ENCODE peak calls at places on chromosomes 13 and 19, in four cellular contexts. W is mesendoderm, A is H1, E is IMR-90. R is an unnamed sample. For H3K4me1, the result is how much of the 10 kb centered on the place peaks cover.

GRCh38 chr19:9881720-9882119 is 46.6 kb downstream of the PIN1 start:
- DNase-seq in W (no peak), A (no peak), E (no peak), R (no peak)

GRCh38 chr13:79196366-79196765 is 209.7 kb downstream of the RBM26 start:
- DNase-seq in W (no peak), A (no peak), E (no peak), R (no peak)

GRCh38 chr19:917323-918151 is at the start of gene KISS1R:
- DNase-seq in W (peak), A (peak), E (peak), R (peak)

GRCh38 chr19:46021531-46022041 is 1.3 kb downstream of the PGLYRP1 start:
- DNase-seq in W (peak), A (no peak), E (no peak), R (peak)

GRCh38 chr19:12751635-12752034 is at the start of gene BEST2:
- DNase-seq in W (no peak), A (peak), E (no peak), R (peak)

GRCh38 chr19:14450168-14450874 is 17.2 kb downstream of the PKN1 start:
- DNase-seq in W (peak), A (peak), E (no peak), R (peak)

GRCh38 chr19:14434543-14435319 is 1.6 kb downstream of the PKN1 start:
- DNase-seq in W (no peak), A (no peak), E (peak), R (no peak)

GRCh38 chr13:113378825-113379224 is 14.9 kb upstream of the GRTP1 start:
- DNase-seq in W (no peak), A (no peak), E (no peak), R (no peak)

GRCh38 chr13:29507356-29507755 is 88.1 kb downstream of the SLC7A1 start:
- DNase-seq in W (no peak), A (no peak), E (no peak), R (no peak)

GRCh38 chr19:58033741-58034475 is at the start of gene ZSCAN1:
- DNase-seq in W (peak), A (peak), E (peak), R (peak)

GRCh38 chr19:49556412-49557398 is 23.7 kb downstream of the NOSIP start:
- DNase-seq in W (peak), A (peak), E (no peak), R (peak)

GRCh38 chr13:31049833-31050232 is 111.9 kb downstream of the HSPH1 start:
- DNase-seq in W (no peak), A (no peak), E (no peak), R (no peak)

GRCh38 chr13:24274452-24274971 is 34.9 kb upstream of the C1QTNF9 start:
- DNase-seq in W (no peak), A (no peak), E (peak), R (no peak)

GRCh38 chr13:102097708-102098107 is 304.1 kb downstream of the FGF14 start:
- DNase-seq in W (peak), A (no peak), E (no peak), R (no peak)

GRCh38 chr19:34595683-34596082 is 81.3 kb downstream of the SCGB2B2 start:
- DNase-seq in W (no peak), A (no peak), E (no peak), R (no peak)

GRCh38 chr13:39760521-39760920 is 105.1 kb downstream of the COG6 start:
- DNase-seq in W (no peak), A (no peak), E (no peak), R (no peak)

GRCh38 chr13:114102521-114103288 is 29.7 kb downstream of the RASA3 start:
- DNase-seq in W (no peak), A (no peak), E (no peak), R (no peak)

GRCh38 chr13:107866666-107867623 is 348.4 kb downstream of the LIG4 start:
- DNase-seq in W (peak), A (peak), E (peak), R (peak)

GRCh38 chr13:75368167-75368566 is 113.8 kb downstream of the TBC1D4 start:
- DNase-seq in W (no peak), A (no peak), E (peak), R (no peak)

GRCh38 chr13:42466609-42467008 is 107.3 kb upstream of the TNFSF11 start:
- DNase-seq in W (no peak), A (no peak), E (no peak), R (no peak)

GRCh38 chr13:41384749-41385503 is 72.4 kb upstream of the RGCC start:
- DNase-seq in W (peak), A (no peak), E (peak), R (no peak)

GRCh38 chr13:33017410-33017929 is 1.2 kb downstream of the KL start:
- DNase-seq in W (peak), A (no peak), E (peak), R (peak)

GRCh38 chr13:65783383-65783782 is 1446.8 kb downstream of the PCDH9 start:
- DNase-seq in W (no peak), A (no peak), E (no peak), R (no peak)

GRCh38 chr13:50400930-50401553 is 385.8 kb downstream of the KCNRG start:
- DNase-seq in W (no peak), A (no peak), E (peak), R (no peak)

GRCh38 chr13:104024416-104025170 is 958.4 kb upstream of the SLC10A2 start:
- DNase-seq in W (no peak), A (no peak), E (peak), R (no peak)

GRCh38 chr19:56109216-56109615 is 11.9 kb downstream of the ZNF787 start:
- DNase-seq in W (no peak), A (no peak), E (peak), R (no peak)

GRCh38 chr19:36213793-36214387 is 575 bp downstream of the ZNF565 start:
- DNase-seq in W (no peak), A (no peak), E (peak), R (no peak)

GRCh38 chr13:112756511-112756966 is 66.7 kb downstream of the ATP11A start:
- DNase-seq in W (no peak), A (no peak), E (no peak), R (no peak)

GRCh38 chr19:17867087-17867486 is 4.7 kb upstream of the SLC5A5 start:
- DNase-seq in W (no peak), A (peak), E (no peak), R (peak)

DNA sequence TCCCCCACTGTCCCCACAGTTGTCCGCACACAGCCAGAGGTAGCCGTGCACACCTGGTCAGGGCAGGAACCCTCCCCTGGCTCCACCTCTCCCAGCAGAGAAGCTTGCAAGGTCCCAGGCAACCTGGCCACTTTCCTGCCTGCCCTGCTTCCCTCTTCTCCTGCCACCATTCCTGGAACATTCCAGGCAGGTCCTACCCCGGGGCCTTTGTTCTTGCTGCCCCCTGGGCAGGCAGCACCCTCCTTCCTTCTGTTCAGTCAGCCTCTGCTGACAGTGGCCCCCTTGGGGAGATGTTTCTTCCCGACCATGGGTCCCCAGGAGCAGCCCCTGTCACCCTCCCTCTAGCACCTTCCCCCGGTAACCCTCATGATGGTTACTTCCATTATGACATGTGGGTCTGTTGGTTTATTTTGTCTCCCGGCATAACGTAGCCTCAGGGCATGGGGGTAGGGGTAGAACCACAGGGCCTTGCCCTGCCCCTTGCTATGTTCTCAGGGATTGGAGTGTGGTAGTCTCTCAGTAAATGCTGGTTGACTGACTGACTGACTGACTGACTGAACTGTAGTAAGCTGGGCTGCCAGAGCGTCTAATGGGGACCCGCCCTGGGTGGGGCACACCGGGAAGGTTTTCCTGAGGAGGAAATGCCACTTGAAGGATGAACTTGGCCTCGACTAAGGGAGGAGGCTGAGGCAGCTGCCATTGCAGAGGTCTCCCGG is 10.8 kb downstream of the PAK4 start:
- DNase-seq in W (no peak), A (no peak), E (no peak), R (no peak)
- H3K4me1 ChIP-seq in W (under half), A (under half), E (under half), R (under half)

GRCh38 chr19:44792286-44792685 is 14.6 kb downstream of the CBLC start:
- DNase-seq in W (no peak), A (no peak), E (no peak), R (no peak)
- H4K5ac ChIP-seq in W (no peak), A (no peak), E (no peak), R (no peak)

DNA sequence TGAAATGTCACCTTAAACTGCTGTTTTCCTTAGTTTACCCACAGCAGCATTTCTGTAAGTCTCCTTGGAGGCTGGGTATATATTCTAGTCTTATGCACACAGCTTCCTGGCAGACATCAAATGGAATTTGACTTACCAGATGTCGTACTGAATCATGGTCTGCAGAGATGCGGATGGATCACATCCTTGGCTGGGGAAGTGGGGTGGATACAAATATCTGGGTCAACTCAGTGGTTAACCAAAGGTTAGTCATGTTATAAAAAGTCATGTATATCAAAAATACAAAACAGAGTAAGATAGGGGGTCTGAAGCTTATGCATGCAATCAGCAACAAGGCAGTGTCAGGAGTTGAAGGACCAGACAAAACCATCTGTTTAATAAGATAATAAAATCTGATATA is 61.8 kb downstream of the WASF3 start:
- DNase-seq in W (no peak), A (no peak), E (peak), R (no peak)
- H3K4me2 ChIP-seq in W (no peak), A (no peak), E (no peak), R (no peak)

GRCh38 chr13:98532254-98532653 is 44.7 kb downstream of the STK24 start:
- DNase-seq in W (no peak), A (no peak), E (no peak), R (no peak)
- H3K4me1 ChIP-seq in W (under half), A (under half), E (under half), R (under half)

GRCh38 chr19:50601407-50602088 is 33.3 kb upstream of the LRRC4B start:
- DNase-seq in W (no peak), A (no peak), E (no peak), R (no peak)
- H4K5ac ChIP-seq in W (no peak), A (no peak), E (no peak), R (no peak)

DNA sequence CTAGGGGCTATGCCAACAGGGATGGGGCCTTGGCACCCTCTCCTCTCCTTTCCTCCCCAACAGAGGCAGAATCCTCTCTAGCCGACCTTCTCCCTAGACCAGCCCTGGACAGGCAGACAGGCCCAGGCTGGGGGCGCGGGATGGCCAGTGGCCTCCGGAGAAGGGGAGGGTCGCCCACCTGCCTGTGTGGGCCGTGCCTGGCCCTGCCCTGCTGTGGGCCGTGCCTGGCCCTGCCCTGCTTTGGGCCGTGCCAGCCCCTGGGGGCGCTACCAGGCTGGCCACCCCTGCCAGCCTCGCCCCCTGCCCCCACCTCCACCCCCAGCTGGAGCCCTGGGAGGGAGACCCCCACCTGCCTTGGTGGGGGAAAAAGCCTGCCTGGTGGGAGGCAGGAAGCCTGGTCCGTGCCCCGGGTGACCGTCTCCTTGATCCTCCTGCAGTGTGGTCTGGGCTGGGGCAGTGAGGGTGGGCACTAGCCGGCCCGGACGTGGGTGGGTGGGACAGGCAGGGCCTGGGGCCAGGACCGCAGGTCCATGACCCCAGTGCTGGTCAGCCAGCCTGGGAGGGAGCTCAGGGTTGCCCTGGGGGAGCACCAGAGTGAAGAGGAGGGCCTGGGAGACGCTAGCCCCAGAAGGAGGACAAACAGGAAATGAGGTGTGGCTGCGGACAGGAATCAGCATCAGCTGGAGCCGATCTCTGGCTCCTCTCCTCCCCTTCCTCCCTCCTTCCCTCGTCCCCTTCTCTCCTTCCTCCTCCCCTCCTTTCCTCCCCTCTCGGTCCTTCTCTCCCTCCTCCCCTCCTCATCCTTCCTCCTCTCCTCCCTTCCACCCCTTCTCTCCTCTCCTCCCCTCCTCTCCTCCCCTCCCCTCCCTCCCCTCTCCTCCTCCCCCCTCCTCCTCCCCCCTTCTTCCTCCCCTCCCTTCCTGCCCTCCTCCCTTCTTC is 5.1 kb upstream of the MKNK2 start:
- DNase-seq in W (peak), A (peak), E (peak), R (no peak)
- H3K4me2 ChIP-seq in W (no peak), A (no peak), E (peak), R (no peak)

DNA sequence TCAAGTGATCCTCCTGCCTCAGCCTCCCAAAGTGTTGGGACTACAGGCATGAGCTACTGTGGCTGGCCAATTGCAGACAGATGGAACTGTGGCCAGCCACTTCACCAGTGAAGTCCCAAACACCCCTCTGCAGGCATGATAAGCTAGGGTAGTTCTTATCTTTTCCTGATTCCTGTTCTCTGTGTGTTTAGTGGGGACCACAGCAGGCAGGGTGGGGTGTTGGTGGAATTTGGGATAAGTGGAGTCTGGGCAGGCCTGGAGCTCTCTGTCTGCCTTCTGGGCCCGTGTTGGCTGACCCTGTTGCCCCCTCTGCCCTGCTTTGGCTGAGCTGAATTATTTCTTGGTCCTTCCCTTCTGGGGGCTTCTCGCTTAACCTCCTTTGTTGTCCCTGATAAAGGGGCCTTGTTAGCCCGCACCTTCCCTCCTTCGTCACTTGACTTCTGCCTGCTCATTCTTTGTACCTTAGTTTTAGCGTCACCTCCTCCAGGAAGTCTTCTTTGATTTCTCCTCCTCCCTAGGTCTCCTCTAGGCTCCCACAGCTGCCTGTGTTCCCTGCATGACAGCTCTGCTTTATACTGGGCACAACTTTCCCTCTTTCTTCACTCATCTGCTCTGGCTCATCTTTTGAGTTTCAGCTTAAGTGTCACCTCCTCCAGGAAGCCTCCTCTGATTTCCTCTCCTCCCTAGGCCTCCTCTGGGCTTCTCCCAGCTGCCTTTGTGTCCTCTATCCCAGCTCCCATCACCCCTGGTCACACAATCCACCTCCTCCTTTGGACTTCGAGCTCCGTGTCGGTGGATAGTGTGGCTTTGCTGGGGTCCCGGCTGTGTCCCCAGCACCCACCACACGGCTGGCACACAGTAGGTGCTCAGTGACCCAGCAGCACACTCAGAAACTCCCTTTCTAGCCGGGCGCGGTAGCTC is 1.7 kb upstream of the NCLN start:
- DNase-seq in W (no peak), A (no peak), E (no peak), R (no peak)
- H3K4me1 ChIP-seq in W (under half), A (under half), E (under half), R (under half)

DNA sequence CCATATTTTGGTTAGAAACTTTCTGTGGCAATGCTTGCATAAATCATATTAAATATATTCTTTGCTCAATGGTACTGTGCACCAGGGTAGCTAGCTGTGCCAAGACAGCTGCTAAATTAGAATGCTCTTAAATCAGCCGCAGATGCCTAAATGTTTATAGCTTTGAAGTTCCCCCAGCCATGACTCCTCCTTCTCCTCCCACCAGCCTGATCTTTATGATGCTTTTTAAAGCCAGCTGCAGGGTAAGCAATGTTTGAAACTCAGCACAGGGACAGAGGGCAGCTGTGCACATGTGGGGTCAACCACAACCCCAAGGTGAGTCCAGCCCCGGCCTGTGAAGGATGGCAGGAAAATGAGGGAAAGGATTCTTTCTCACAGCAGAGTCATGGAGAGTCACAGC is 635.8 kb downstream of the UQCRFS1 start:
- DNase-seq in W (no peak), A (no peak), E (no peak), R (no peak)
- H4K5ac ChIP-seq in W (no peak), A (no peak), E (no peak), R (no peak)

DNA sequence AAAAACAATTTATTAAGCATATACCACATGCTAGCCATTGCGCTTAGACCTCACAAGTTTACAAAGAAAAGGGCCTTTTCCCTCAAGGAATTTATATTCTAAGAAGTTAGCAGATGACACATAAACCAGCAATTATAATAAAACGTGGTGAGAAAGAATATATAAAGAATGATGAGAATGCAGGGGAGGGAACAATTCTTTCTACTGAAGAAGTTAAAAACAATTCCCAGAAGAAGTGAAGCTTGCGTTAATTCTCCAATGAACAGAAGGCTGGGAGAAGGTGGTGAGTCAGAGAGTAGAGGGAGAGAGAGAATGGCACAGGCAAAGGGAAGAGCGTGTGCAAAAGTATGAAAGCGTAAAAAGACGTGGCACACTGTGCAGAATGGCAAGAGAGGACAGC is 69.5 kb upstream of the ZDHHC20 start:
- DNase-seq in W (no peak), A (no peak), E (peak), R (no peak)
- H3K4me2 ChIP-seq in W (no peak), A (no peak), E (no peak), R (no peak)

GRCh38 chr19:8665468-8666213 is 33.0 kb downstream of the ACTL9 start:
- DNase-seq in W (no peak), A (no peak), E (no peak), R (no peak)
- H3K4me1 ChIP-seq in W (under half), A (under half), E (under half), R (under half)